ENCODE peak calls at places on chromosomes 12 and 14, in four cellular contexts. L is cardiac fibroblast, H is tibial artery, U is fibroblast of mammary gland. Z is an unnamed sample.

GRCh38 chr12:77204055-77204454 is 138.7 kb upstream of the E2F7 start:
- DNase-seq in L (peak; percentile 26), H (no peak), U (peak; percentile 17), Z (no peak)

GRCh38 chr12:50387487-50387886 is 8.9 kb downstream of the FAM186A start:
- DNase-seq in L (peak; percentile 31), H (no peak), U (peak; percentile 23), Z (no peak)

GRCh38 chr12:109502332-109502731 is 24.9 kb downstream of the UBE3B start:
- DNase-seq in L (no peak), H (no peak), U (no peak), Z (no peak)

GRCh38 chr14:96166475-96167223 is 38.0 kb upstream of the BDKRB2 start:
- DNase-seq in L (peak; percentile 40), H (no peak), U (peak; percentile 44), Z (no peak)

GRCh38 chr14:51860164-51860835 is at the start of gene GNG2:
- DNase-seq in L (peak; percentile 86), H (peak; percentile 84), U (peak; percentile 79), Z (peak; percentile 77)

GRCh38 chr12:122795807-122796206 is 21.4 kb downstream of the CCDC62 start:
- DNase-seq in L (no peak), H (no peak), U (no peak), Z (no peak)

GRCh38 chr14:94045563-94046345 is 19.6 kb downstream of the OTUB2 start:
- DNase-seq in L (no peak), H (no peak), U (no peak), Z (no peak)

GRCh38 chr14:99133563-99134332 is 138.2 kb downstream of the BCL11B start:
- DNase-seq in L (no peak), H (peak; percentile 45), U (no peak), Z (peak; percentile 33)

GRCh38 chr14:24381363-24382102 is 13.5 kb downstream of the NFATC4 start:
- DNase-seq in L (no peak), H (no peak), U (no peak), Z (no peak)

GRCh38 chr12:64665506-64665905 is 55.2 kb downstream of the RASSF3 start:
- DNase-seq in L (no peak), H (no peak), U (peak; percentile 6), Z (no peak)

GRCh38 chr12:45446013-45446412 is 230.1 kb downstream of the ANO6 start:
- DNase-seq in L (peak; percentile 39), H (no peak), U (no peak), Z (no peak)

GRCh38 chr14:54593860-54594259 is 26.9 kb downstream of the SAMD4A start:
- DNase-seq in L (no peak), H (no peak), U (peak; percentile 37), Z (no peak)

GRCh38 chr14:77133718-77134338 is 7.8 kb downstream of the ZDHHC22 start:
- DNase-seq in L (peak; percentile 73), H (no peak), U (peak; percentile 58), Z (no peak)

GRCh38 chr14:100807496-100807895 is 18.4 kb upstream of the MEG3 start:
- DNase-seq in L (no peak), H (no peak), U (no peak), Z (no peak)

GRCh38 chr12:79298511-79298910 is 392.3 kb downstream of the PAWR start:
- DNase-seq in L (no peak), H (no peak), U (peak; percentile 20), Z (no peak)

GRCh38 chr12:65596514-65597010 is 227.7 kb upstream of the HMGA2 start:
- DNase-seq in L (peak; percentile 35), H (no peak), U (peak; percentile 46), Z (no peak)

GRCh38 chr14:79318371-79318770 is 892.9 kb downstream of the DIO2 start:
- DNase-seq in L (peak; percentile 28), H (no peak), U (peak; percentile 21), Z (no peak)

GRCh38 chr14:60815371-60815770 is 80.8 kb downstream of the MNAT1 start:
- DNase-seq in L (no peak), H (no peak), U (no peak), Z (no peak)

GRCh38 chr12:93019911-93020224 is 90.8 kb upstream of the EEA1 start:
- DNase-seq in L (no peak), H (no peak), U (no peak), Z (no peak)

GRCh38 chr12:79643821-79644220 is 46.9 kb downstream of the PAWR start:
- DNase-seq in L (no peak), H (no peak), U (no peak), Z (no peak)

GRCh38 chr12:51198568-51199400 is 19.1 kb downstream of the POU6F1 start:
- DNase-seq in L (no peak), H (no peak), U (no peak), Z (no peak)

GRCh38 chr14:43215524-43215923 is 1291.6 kb downstream of the FSCB start:
- DNase-seq in L (no peak), H (no peak), U (no peak), Z (no peak)

GRCh38 chr14:58395815-58396626 is at the start of gene TOMM20L:
- DNase-seq in L (peak; percentile 71), H (peak; percentile 48), U (peak; percentile 47), Z (no peak)

GRCh38 chr12:121805171-121805687 is 1.4 kb downstream of the SETD1B start:
- DNase-seq in L (peak; percentile 37), H (no peak), U (peak; percentile 38), Z (no peak)

GRCh38 chr14:55938249-55938791 is 179.9 kb upstream of the PELI2 start:
- DNase-seq in L (peak; percentile 50), H (no peak), U (peak; percentile 27), Z (peak; percentile 76)

GRCh38 chr14:58915646-58916045 is 272.8 kb upstream of the DAAM1 start:
- DNase-seq in L (no peak), H (no peak), U (no peak), Z (no peak)

GRCh38 chr12:75444444-75445136 is 36.0 kb upstream of the GLIPR1 start:
- DNase-seq in L (peak; percentile 25), H (no peak), U (peak; percentile 68), Z (no peak)

GRCh38 chr12:6494968-6495367 is 1.1 kb downstream of the NCAPD2 start:
- DNase-seq in L (no peak), H (no peak), U (peak; percentile 41), Z (no peak)

GRCh38 chr14:100603341-100604125 is 16.3 kb upstream of the BEGAIN start:
- DNase-seq in L (no peak), H (no peak), U (no peak), Z (no peak)

GRCh38 chr14:70188608-70189540 is at the start of gene SLC8A3:
- DNase-seq in L (peak; percentile 32), H (no peak), U (peak; percentile 19), Z (peak; percentile 51)

GRCh38 chr14:26925876-26926584 is 328.2 kb upstream of the NOVA1 start:
- DNase-seq in L (peak; percentile 32), H (no peak), U (peak; percentile 42), Z (no peak)

GRCh38 chr14:96167224-96168148 is 37.2 kb upstream of the BDKRB2 start:
- DNase-seq in L (peak; percentile 52), H (no peak), U (peak; percentile 87), Z (no peak)

GRCh38 chr12:8970432-8970831 is 18.9 kb upstream of the KLRG1 start:
- DNase-seq in L (no peak), H (no peak), U (no peak), Z (no peak)

GRCh38 chr14:61179776-61180398 is 101.3 kb downstream of the TMEM30B start:
- DNase-seq in L (no peak), H (no peak), U (peak; percentile 45), Z (no peak)

GRCh38 chr12:49367381-49368239 is at the start of gene SPATS2:
- DNase-seq in L (peak; percentile 34), H (peak; percentile 92), U (no peak), Z (no peak)
- H3K4me3 ChIP-seq in L (peak within 1 kb of the TSS; percentile 71), H (peak within 1 kb of the TSS; percentile 86), U (peak within 1 kb of the TSS; percentile 69), Z (peak within 1 kb of the TSS; percentile 78)

GRCh38 chr14:104766863-104767633 is 14.1 kb downstream of the SIVA1 start:
- DNase-seq in L (no peak), H (no peak), U (no peak), Z (no peak)
- H3K4me3 ChIP-seq in L (no peak overlapping the region), H (no peak overlapping the region), U (no peak overlapping the region), Z (no peak overlapping the region)

GRCh38 chr12:80936642-80937390 is 918 bp downstream of the LIN7A start:
- DNase-seq in L (peak; percentile 52), H (peak; percentile 21), U (peak; percentile 35), Z (no peak)
- H3K4me3 ChIP-seq in L (peak overlapping the region; percentile 76), H (peak overlapping the region; percentile 62), U (peak overlapping the region; percentile 76), Z (peak overlapping the region; percentile 92)

DNA sequence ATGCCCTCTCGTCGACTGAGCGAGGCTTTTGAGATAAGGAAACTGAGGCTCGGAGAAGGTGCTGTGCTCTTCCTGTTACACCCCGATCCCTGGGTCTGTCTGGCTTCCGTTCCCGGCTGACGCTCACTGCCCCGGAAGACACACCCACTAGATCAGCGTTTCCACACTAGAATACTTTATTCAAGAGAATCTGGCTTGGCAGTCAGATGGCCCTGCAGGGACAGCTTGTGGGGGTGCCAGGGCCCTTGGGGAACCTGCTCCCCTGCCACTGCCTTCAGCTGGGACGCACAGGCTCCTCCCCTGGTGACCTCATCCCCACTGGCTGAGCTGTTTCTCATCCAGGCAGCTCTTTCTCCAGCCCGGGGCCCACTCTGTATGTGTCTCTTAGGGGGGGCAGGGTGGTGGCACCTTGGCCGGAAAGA is 13.7 kb downstream of the PGF start:
- DNase-seq in L (peak; percentile 31), H (peak; percentile 78), U (peak; percentile 52), Z (peak; percentile 87)
- H3K4me3 ChIP-seq in L (no peak overlapping the region), H (no peak overlapping the region), U (no peak overlapping the region), Z (no peak overlapping the region)

DNA sequence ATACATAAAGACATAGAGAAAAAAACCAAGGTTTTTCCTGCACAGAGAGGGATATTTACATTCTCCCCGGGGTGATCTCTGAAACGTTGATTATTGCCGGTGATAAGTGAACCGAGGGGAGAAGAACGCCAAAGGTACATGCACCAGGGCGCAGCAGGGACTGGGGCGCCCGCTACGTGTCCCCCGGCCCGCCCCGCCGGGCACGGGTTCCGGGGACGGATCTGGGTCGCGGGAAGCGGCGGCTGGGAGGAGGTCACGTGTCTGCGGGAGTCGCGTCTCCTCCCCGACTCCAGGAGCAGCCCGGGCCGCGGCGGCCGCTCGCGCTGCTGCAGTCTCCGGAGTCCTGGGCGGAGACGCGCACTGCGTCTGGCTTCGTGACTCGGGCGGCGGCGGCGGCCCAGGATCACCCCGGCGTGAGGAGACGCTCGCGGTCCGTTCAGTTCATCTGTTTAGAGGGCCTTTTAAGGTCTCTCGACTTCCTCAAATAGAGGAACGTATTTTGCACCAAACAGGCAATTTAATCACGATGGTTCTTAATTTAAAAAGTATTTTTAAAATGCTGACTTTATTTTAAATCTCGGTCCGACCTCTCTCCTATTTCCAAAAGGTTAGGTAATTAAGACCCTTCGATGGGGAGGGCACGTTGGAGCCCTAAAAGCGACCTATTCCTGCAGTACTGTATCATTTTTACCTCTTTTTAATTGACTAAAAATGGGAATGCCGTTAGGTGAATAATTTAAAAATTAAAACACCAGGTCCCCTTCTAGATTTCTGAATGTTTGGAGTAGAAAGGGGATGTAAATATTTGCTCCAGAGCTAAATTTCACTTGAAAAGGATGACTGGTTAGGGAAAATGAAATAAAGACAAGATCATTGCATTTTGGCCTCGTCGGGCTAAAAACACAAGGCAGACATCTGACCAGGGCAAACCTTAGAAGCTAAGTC is 1.8 kb upstream of the BHLHE41 start:
- DNase-seq in L (peak; percentile 80), H (peak; percentile 86), U (peak; percentile 79), Z (peak; percentile 89)
- H3K4me3 ChIP-seq in L (peak overlapping the region; percentile 63), H (peak overlapping the region; percentile 68), U (peak overlapping the region; percentile 69), Z (peak overlapping the region; percentile 93)

Z was measured in dorsolateral prefrontal cortex.